ENCODE peak calls at places on chromosomes 16 and 17, in eight cellular contexts. M is OCI-LY7, R is mucosa of descending colon, G is ovary, J is ascending aorta, D is HCT116, L is heart left ventricle, Q is fibroblast of lung. C is an unnamed sample.

GRCh38 chr17:17698869-17699351 is 17.7 kb downstream of the RAI1 start:
- DNase-seq in G (no peak), Q (no peak), M (no peak), J (no peak), R (no peak), D (no peak), L (no peak), C (no peak)

GRCh38 chr17:29383687-29384086 is 6.5 kb upstream of the TAOK1 start:
- DNase-seq in R (peak), G (no peak), Q (no peak), D (no peak), J (no peak), L (no peak), M (no peak), C (no peak)

GRCh38 chr17:40315678-40316570 is 6.9 kb downstream of the RARA start:
- DNase-seq in Q (no peak), D (no peak), L (no peak), M (no peak), J (no peak), G (peak), R (no peak), C (no peak)

GRCh38 chr17:48812001-48812400 is 5.0 kb downstream of the TTLL6 start:
- DNase-seq in L (no peak), Q (no peak), M (no peak), D (no peak), J (no peak), R (no peak), G (no peak), C (no peak)

GRCh38 chr17:79053251-79053925 is 21.2 kb upstream of the ENGASE start:
- DNase-seq in G (no peak), R (no peak), D (no peak), M (no peak), L (no peak), Q (no peak), J (no peak), C (no peak)

GRCh38 chr16:72112452-72112792 is 18.8 kb downstream of the DHX38 start:
- DNase-seq in Q (no peak), L (no peak), D (no peak), G (no peak), R (no peak), J (no peak), M (no peak), C (no peak)

GRCh38 chr17:50015146-50015545 is 20.1 kb upstream of the DLX3 start:
- DNase-seq in L (no peak), R (no peak), Q (no peak), G (no peak), D (no peak), M (no peak), J (no peak), C (no peak)

GRCh38 chr16:88599825-88600538 is 29.8 kb downstream of the ZC3H18 start:
- DNase-seq in R (no peak), M (no peak), L (peak), G (no peak), D (no peak), J (no peak), Q (no peak), C (no peak)

GRCh38 chr16:85284138-85284897 is 172.0 kb upstream of the CIBAR2 start:
- DNase-seq in J (no peak), Q (no peak), D (no peak), G (no peak), R (no peak), L (no peak), M (no peak), C (no peak)

GRCh38 chr17:8117980-8118768 is at the start of gene ALOXE3:
- DNase-seq in J (no peak), Q (peak), L (no peak), G (peak), D (peak), R (peak), M (no peak), C (no peak)

GRCh38 chr16:2033057-2033911 is 6.6 kb downstream of the NHERF2 start:
- DNase-seq in J (peak), G (peak), Q (peak), R (no peak), M (no peak), L (peak), D (no peak), C (no peak)

GRCh38 chr17:79939755-79940154 is 95.9 kb downstream of the TBC1D16 start:
- DNase-seq in R (no peak), Q (no peak), G (peak), L (no peak), M (no peak), D (no peak), J (no peak), C (no peak)

GRCh38 chr17:13765701-13766100 is 164.0 kb upstream of the HS3ST3A1 start:
- DNase-seq in G (no peak), R (no peak), D (no peak), J (no peak), L (no peak), Q (no peak), M (no peak), C (no peak)

GRCh38 chr17:17139972-17140589 is 66.1 kb downstream of the PLD6 start:
- DNase-seq in D (no peak), R (no peak), J (no peak), L (no peak), G (no peak), M (peak), Q (no peak), C (no peak)

GRCh38 chr17:28334176-28334575 is 1.1 kb downstream of the IFT20 start:
- DNase-seq in R (no peak), D (no peak), M (no peak), G (no peak), J (no peak), L (no peak), Q (no peak), C (peak)

GRCh38 chr17:75064040-75064439 is 17.0 kb downstream of the KCTD2 start:
- DNase-seq in J (no peak), D (no peak), Q (no peak), L (no peak), M (no peak), R (no peak), G (no peak), C (no peak)

GRCh38 chr17:81707725-81708646 is 4.1 kb upstream of the SLC25A10 start:
- DNase-seq in D (no peak), Q (no peak), R (no peak), J (no peak), L (no peak), G (peak), M (no peak), C (no peak)

GRCh38 chr16:856811-857210 is 56.3 kb upstream of the GNG13 start:
- DNase-seq in G (no peak), Q (no peak), M (no peak), D (no peak), R (no peak), J (no peak), L (peak), C (no peak)

GRCh38 chr16:71526111-71526998 is at the start of gene CHST4:
- DNase-seq in Q (peak), M (peak), L (no peak), R (no peak), G (no peak), D (no peak), J (no peak), C (peak)

GRCh38 chr16:85755929-85756768 is 5.3 kb upstream of the C16orf74 start:
- DNase-seq in R (no peak), Q (peak), M (peak), J (no peak), G (no peak), D (no peak), L (no peak), C (no peak)

GRCh38 chr16:51434567-51435198 is 283.6 kb upstream of the SALL1 start:
- DNase-seq in G (no peak), Q (no peak), J (no peak), R (no peak), L (no peak), M (no peak), D (no peak), C (no peak)
- TF ChIP-seq CTCF in G (no peak), Q (no peak), J (no peak), R (no peak), L (no peak), M (no peak), D (no peak), C (no peak)

GRCh38 chr16:57667526-57668258 is 414 bp upstream of the ADGRG3 start:
- DNase-seq in J (no peak), L (no peak), D (no peak), R (no peak), Q (peak), M (no peak), G (no peak), C (no peak)
- TF ChIP-seq CTCF in J (no peak), L (no peak), D (peak), R (no peak), Q (no peak), M (peak), G (no peak), C (no peak)

DNA sequence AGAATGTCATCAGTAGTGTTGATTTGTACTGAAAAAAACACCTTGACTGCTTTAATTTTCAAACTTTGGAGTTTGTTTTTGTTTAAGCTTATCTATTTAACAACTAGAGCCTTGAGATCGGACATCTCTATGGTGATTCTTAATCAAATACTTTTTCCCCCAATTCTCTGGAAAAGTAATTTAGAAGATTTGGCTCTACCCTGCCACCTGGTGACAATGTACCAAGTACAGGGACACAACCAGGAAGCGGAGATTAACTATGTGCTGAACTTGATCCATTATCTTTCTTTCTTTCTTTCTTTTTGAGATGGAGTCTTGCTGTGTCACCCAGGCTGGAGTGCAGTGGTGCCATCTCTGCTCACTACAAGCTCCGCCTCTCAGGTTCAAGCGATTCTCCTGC is 30.8 kb downstream of the USP43 start:
- DNase-seq in G (no peak), L (no peak), M (no peak), D (no peak), Q (no peak), R (peak), J (no peak), C (no peak)
- TF ChIP-seq CTCF in G (no peak), L (peak), M (peak), D (peak), Q (no peak), R (no peak), J (no peak), C (no peak)

DNA sequence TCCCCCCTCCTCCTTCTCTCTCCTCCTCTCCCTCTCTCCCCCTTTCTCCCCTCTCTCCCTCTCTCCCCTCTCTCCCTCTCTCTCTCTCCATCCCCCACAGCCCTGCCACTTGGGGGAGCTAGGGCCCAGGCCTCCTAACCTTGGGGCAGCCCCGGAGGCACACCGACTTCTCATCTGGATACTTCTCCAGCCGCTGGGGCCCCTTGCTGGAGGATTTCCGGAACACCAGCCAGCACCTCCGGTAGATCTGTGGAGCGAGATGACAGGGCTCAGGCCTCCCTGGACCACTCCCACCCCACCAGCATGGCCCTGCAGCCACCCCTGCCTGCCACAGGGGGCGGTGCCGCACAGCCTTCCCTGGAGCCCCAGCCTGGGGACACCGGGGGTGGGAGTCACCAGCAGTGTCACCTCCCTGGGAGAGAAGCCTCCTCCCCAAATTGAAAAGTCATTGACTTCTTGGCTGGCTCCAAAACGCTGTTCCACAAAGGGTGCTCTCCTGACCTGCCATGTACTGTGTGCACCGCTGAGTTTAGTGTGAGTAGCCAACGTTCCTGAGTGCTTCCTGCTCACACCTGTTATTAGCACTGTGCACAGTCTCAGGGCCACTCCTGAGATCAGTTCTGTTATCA is 10.5 kb downstream of the DOK4 start:
- DNase-seq in L (no peak), R (no peak), G (no peak), Q (peak), M (peak), J (no peak), D (peak), C (peak)
- TF ChIP-seq CTCF in L (peak), R (peak), G (peak), Q (peak), M (peak), J (peak), D (peak), C (peak)

C was measured in endothelial cell.